ENCODE peak calls at places on chromosomes 16 and 17, in four cellular contexts. X is A549, R is GM12878, Z is K562. M is an unnamed sample.

GRCh38 chr17:76034433-76035185 is 7.5 kb upstream of the EVPL start:
- ATAC-seq in X (no peak), R (no peak), Z (no peak), M (no peak)

GRCh38 chr17:73348018-73348823 is 36.4 kb upstream of the CDC42EP4 start:
- ATAC-seq in X (no peak), R (no peak), Z (peak), M (no peak)

GRCh38 chr17:70136131-70136530 is 33.2 kb upstream of the KCNJ2 start:
- ATAC-seq in X (no peak), R (no peak), Z (no peak), M (no peak)

GRCh38 chr17:77555741-77556291 is 402.7 kb upstream of the TNRC6C start:
- ATAC-seq in X (no peak), R (no peak), Z (no peak), M (peak)

GRCh38 chr17:1203111-1203966 is 23.6 kb upstream of the ABR start:
- ATAC-seq in X (peak), R (peak), Z (peak), M (peak)

GRCh38 chr16:56311208-56312027 is 113.9 kb downstream of the AMFR start:
- ATAC-seq in X (no peak), R (peak), Z (peak), M (no peak)

GRCh38 chr16:13436641-13437423 is 483.1 kb upstream of the ERCC4 start:
- ATAC-seq in X (no peak), R (peak), Z (no peak), M (no peak)

GRCh38 chr17:82840431-82840831 is 609 bp upstream of the ZNF750 start:
- ATAC-seq in X (no peak), R (no peak), Z (no peak), M (no peak)

GRCh38 chr16:58449768-58450167 is 50.2 kb upstream of the NDRG4 start:
- ATAC-seq in X (no peak), R (no peak), Z (no peak), M (no peak)

GRCh38 chr16:22266546-22266945 is 30.7 kb upstream of the POLR3E start:
- ATAC-seq in X (no peak), R (no peak), Z (no peak), M (no peak)

GRCh38 chr16:30030841-30031413 is at the start of gene TLCD3B:
- ATAC-seq in X (peak), R (no peak), Z (no peak), M (no peak)

GRCh38 chr17:58382885-58383248 is 30.9 kb upstream of the SUPT4H1 start:
- ATAC-seq in X (no peak), R (peak), Z (no peak), M (no peak)

GRCh38 chr16:68774982-68775381 is 37.9 kb downstream of the CDH1 start:
- ATAC-seq in X (no peak), R (no peak), Z (no peak), M (no peak)

GRCh38 chr16:1019934-1020305 is 38.4 kb downstream of the SOX8 start:
- ATAC-seq in X (no peak), R (no peak), Z (no peak), M (peak)

GRCh38 chr16:87698676-87699179 is 67.1 kb downstream of the KLHDC4 start:
- ATAC-seq in X (no peak), R (peak), Z (no peak), M (no peak)

GRCh38 chr17:9684955-9685621 is 39.8 kb downstream of the USP43 start:
- ATAC-seq in X (peak), R (no peak), Z (no peak), M (no peak)

GRCh38 chr17:47949951-47950350 is 7.7 kb downstream of the PRR15L start:
- ATAC-seq in X (no peak), R (peak), Z (no peak), M (no peak)

GRCh38 chr16:73143681-73144370 is 95.9 kb upstream of the ZFHX3 start:
- ATAC-seq in X (no peak), R (no peak), Z (no peak), M (no peak)

GRCh38 chr16:83990492-83990891 is 22.4 kb downstream of the NECAB2 start:
- ATAC-seq in X (no peak), R (no peak), Z (no peak), M (no peak)

GRCh38 chr16:83992624-83993023 is 24.6 kb downstream of the NECAB2 start:
- ATAC-seq in X (no peak), R (no peak), Z (no peak), M (no peak)

GRCh38 chr16:83994087-83994486 is 26.0 kb downstream of the NECAB2 start:
- ATAC-seq in X (peak), R (no peak), Z (peak), M (no peak)

GRCh38 chr16:83994703-83995102 is 26.7 kb downstream of the NECAB2 start:
- ATAC-seq in X (no peak), R (no peak), Z (no peak), M (no peak)

GRCh38 chr16:83989300-83989699 is 21.3 kb downstream of the NECAB2 start:
- ATAC-seq in X (no peak), R (no peak), Z (no peak), M (no peak)
- TF ChIP-seq EP300 in X (no peak), R (no peak), Z (no peak), M (no peak)

DNA sequence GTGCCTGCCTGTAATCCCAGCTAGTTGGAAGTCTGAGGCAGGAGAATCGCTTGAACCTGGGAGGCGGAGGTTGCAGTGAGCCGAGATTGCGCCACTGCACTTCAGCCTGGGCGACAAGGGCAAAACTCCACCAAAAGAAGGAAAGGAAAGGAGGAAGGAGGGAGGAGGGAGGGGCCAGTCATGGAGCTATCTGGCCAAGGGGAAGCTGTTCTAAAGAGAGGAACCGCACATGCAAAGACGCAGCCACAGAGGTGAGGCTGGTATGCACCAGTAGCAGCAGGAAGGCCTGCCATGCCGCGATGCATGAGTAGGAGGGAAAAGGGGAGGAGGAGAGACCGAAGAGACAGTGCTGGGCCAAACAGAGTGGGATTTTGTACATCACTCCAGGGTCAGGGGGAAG is 35.9 kb downstream of the HSBP1 start:
- ATAC-seq in X (no peak), R (no peak), Z (no peak), M (no peak)
- TF ChIP-seq EP300 in X (no peak), R (no peak), Z (no peak), M (no peak)

DNA sequence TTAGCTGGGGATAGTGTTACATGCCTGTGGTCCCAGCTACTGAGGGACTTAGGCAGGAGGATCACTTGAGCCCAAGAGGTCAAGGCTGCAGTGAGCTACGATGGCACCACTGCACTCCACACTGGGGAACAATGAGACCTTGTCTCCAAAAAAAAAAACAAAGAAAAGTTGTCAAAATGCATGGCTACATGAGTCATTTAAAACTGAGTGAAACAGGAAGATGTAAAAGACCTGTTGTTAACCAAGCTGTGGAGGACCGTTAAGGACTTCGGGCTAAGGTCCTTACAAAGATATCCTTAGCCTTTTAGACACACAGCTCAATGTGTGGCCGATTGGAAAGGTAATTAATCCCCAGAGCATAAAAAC is 25.1 kb downstream of the ZP2 start:
- ATAC-seq in X (no peak), R (no peak), Z (no peak), M (no peak)
- TF ChIP-seq EP300 in X (no peak), R (no peak), Z (no peak), M (no peak)

DNA sequence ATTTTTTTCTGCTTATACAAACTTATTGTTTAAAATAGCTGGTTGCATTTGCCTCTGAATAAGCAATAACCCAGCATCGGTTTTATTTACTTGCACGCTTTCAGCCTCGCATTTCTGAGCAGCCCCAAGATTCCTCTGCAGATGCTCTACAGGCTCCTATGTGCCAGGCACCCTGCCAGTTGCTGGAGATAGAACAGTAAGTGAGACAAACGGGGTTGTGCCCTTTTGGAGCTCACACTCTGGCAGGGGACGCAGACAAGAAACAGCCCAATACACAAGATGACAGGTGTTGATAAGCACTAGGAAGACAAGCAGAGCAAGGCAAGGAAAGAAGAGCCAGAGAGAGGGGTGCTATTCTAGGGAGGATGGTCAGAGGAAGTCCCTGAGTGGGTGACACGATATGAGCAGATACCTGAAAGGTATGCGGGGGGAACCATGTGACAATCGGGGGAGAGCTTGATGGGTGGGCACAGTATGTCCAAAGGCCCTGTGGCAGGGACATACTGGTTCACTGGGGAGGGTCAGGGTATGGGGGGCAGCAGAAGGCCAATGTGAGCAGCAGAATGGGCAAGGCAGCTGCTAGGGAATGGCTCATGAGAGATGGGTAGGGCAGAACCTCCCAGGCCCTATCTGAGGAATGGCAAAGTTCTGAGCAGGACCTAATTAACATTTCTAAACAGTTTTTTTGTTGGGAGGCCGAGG is 18.7 kb upstream of the ADORA2B start:
- ATAC-seq in X (no peak), R (no peak), Z (no peak), M (no peak)
- TF ChIP-seq EP300 in X (no peak), R (no peak), Z (no peak), M (no peak)

DNA sequence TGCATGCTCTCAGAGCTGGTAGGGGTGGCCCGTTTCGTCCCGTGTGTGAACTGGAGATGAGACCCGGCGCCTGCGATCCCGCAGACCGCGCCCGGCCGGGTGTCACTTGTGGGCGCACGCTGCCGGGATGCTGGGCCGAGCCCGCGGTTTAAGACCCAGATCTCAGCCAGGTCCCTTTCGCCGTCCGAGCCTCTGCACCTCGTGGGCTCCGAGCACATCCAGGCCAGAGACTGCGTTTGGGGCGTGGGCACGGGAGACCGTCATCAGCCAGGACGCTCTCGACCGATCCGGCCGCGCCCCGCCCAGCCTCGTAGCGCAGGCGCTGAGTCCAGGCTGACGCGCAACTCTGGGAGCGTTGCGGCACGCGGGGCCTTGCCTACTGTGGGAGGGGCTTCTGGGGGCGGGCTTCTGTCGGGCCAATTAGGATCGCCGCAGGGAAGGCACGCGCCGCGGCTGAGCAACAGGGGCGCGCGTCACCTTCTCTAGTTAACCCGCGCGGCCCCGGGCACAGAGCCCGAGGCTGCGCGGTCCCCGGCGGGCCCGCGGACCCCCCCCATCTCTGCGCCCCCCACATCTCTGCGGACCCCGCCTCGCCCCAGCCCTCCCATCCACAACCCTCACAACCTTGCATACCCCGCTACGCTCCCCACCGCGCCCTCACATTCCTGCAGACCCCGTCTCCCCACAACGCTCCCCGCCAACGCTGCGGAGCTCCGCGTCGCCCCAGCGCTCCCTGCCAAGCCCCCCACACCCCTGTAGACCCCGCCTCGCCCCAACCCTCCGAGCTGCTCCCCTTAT is 687 bp upstream of the CEMP1 start:
- ATAC-seq in X (peak), R (peak), Z (peak), M (peak)
- TF ChIP-seq EP300 in X (no peak), R (no peak), Z (no peak), M (no peak)

GRCh38 chr17:29176500-29177351 is 3.5 kb downstream of the MYO18A start:
- ATAC-seq in X (peak), R (peak), Z (peak), M (peak)
- TF ChIP-seq EP300 in X (no peak), R (no peak), Z (peak), M (no peak)

M was measured in gastroesophageal sphincter.